ENCODE peak calls at places on chromosomes 4 and X, in ten cellular contexts. W, D, F, L, Y, N, Q, A, V and X are unnamed samples. For H3K9me3 and H3K27me3, the result is how much of the 10 kb centered on the place peaks cover.

GRCh38 chr4:102683846-102684581 is 76.8 kb downstream of the MANBA start:
- DNase-seq in L (no peak), Y (no peak), Q (no peak), V (peak), F (no peak), N (no peak), A (no peak), W (no peak), D (no peak), X (no peak)

GRCh38 chr4:185137233-185137925 is 5.7 kb upstream of the SLC25A4 start:
- DNase-seq in Y (no peak), W (no peak), N (no peak), A (no peak), D (no peak), V (no peak), L (no peak), Q (no peak), F (no peak), X (no peak)

GRCh38 chrX:112678831-112679230 is 907 bp downstream of the LHFPL1 start:
- DNase-seq in N (peak), Q (no peak), Y (no peak), F (no peak), A (no peak), D (no peak), W (no peak), L (no peak), V (no peak), X (no peak)

GRCh38 chr4:88938138-88938537 is 118.8 kb downstream of the FAM13A start:
- DNase-seq in N (no peak), D (no peak), L (peak), V (peak), W (no peak), Q (peak), Y (peak), F (peak), A (peak), X (peak)

GRCh38 chr4:154984148-154984547 is 203.1 kb downstream of the RBM46 start:
- DNase-seq in Q (no peak), A (no peak), V (no peak), N (no peak), W (no peak), F (no peak), L (no peak), D (no peak), Y (no peak), X (no peak)

GRCh38 chr4:66555301-66555700 is 885.0 kb upstream of the EPHA5 start:
- DNase-seq in F (peak), D (no peak), N (no peak), W (no peak), V (peak), L (no peak), Q (no peak), A (peak), Y (no peak), X (no peak)

GRCh38 chrX:23372220-23372902 is 37.7 kb downstream of the PTCHD1 start:
- DNase-seq in F (peak), A (no peak), L (no peak), N (no peak), V (no peak), W (no peak), D (no peak), Q (no peak), Y (no peak), X (no peak)

GRCh38 chr4:25531272-25531671 is 124.4 kb upstream of the SLC34A2 start:
- DNase-seq in L (peak), F (no peak), N (no peak), Q (no peak), D (no peak), V (no peak), A (no peak), W (no peak), Y (no peak), X (no peak)

GRCh38 chrX:141341743-141342142 is 99.4 kb upstream of the SPANXC start:
- DNase-seq in W (no peak), Q (no peak), D (no peak), V (no peak), N (no peak), A (peak), F (no peak), L (no peak), Y (no peak), X (no peak)

GRCh38 chr4:26183017-26183416 is 137.8 kb upstream of the RBPJ start:
- DNase-seq in V (peak), W (no peak), N (no peak), Y (no peak), A (peak), F (peak), L (peak), Q (no peak), D (no peak), X (no peak)

GRCh38 chrX:21883258-21883657 is 27.5 kb downstream of the YY2 start:
- DNase-seq in A (no peak), W (no peak), D (peak), L (no peak), F (no peak), Q (peak), N (no peak), V (no peak), Y (no peak), X (no peak)

GRCh38 chrX:52337410-52337809 is 31.4 kb upstream of the XAGE2 start:
- DNase-seq in Q (no peak), W (no peak), D (no peak), F (no peak), N (no peak), A (no peak), V (no peak), Y (no peak), L (no peak), X (no peak)

GRCh38 chr4:36189511-36190226 is 54.6 kb downstream of the ARAP2 start:
- DNase-seq in F (no peak), W (no peak), Q (no peak), V (no peak), L (no peak), D (no peak), N (peak), A (no peak), Y (no peak), X (no peak)

GRCh38 chrX:130053236-130053635 is 57.1 kb downstream of the ELF4 start:
- DNase-seq in F (no peak), V (no peak), L (no peak), N (no peak), D (no peak), Q (no peak), W (no peak), A (no peak), Y (no peak), X (no peak)

GRCh38 chrX:34942496-34942895 is at the start of gene FAM47B:
- DNase-seq in W (no peak), A (no peak), F (no peak), Y (no peak), L (no peak), N (no peak), D (no peak), Q (no peak), V (no peak), X (no peak)

GRCh38 chrX:41014776-41015175 is 70.5 kb upstream of the USP9X start:
- DNase-seq in Y (peak), Q (no peak), V (peak), N (no peak), F (peak), A (peak), W (no peak), D (no peak), L (peak), X (no peak)

GRCh38 chrX:17470136-17470535 is 95.1 kb downstream of the NHS start:
- DNase-seq in D (no peak), Q (no peak), A (peak), Y (no peak), L (peak), V (peak), N (no peak), W (no peak), F (peak), X (no peak)

GRCh38 chrX:18537068-18537467 is 111.7 kb downstream of the CDKL5 start:
- DNase-seq in F (no peak), A (no peak), D (no peak), W (no peak), V (no peak), Y (no peak), Q (no peak), N (no peak), L (no peak), X (no peak)

GRCh38 chr4:65592089-65592488 is 78.2 kb downstream of the EPHA5 start:
- DNase-seq in Q (no peak), W (peak), F (no peak), N (no peak), L (no peak), Y (no peak), A (no peak), D (no peak), V (no peak), X (no peak)

GRCh38 chr4:26459756-26460530 is 30.3 kb downstream of the CCKAR start:
- DNase-seq in Q (no peak), N (no peak), D (no peak), Y (no peak), A (peak), V (no peak), W (no peak), L (peak), F (peak), X (no peak)

GRCh38 chr4:109213056-109213455 is 89.4 kb downstream of the COL25A1 start:
- DNase-seq in Q (no peak), F (no peak), L (no peak), N (no peak), D (no peak), W (no peak), A (no peak), Y (no peak), V (no peak), X (no peak)

GRCh38 chr4:152102184-152103000 is 341.6 kb upstream of the GATB start:
- DNase-seq in F (peak), V (peak), D (peak), A (peak), N (no peak), W (no peak), Y (no peak), Q (no peak), L (peak), X (no peak)

GRCh38 chr4:164412246-164412645 is 341.7 kb upstream of the SMIM31 start:
- DNase-seq in N (no peak), W (no peak), F (no peak), A (no peak), Q (no peak), Y (no peak), L (no peak), V (no peak), D (no peak), X (no peak)

GRCh38 chr4:82790060-82790660 is 8.4 kb downstream of the SCD5 start:
- DNase-seq in L (no peak), D (no peak), F (no peak), Q (no peak), N (no peak), Y (no peak), V (no peak), W (no peak), A (no peak), X (no peak)

GRCh38 chr4:136864580-136865185 is 667.6 kb downstream of the PCDH18 start:
- DNase-seq in Y (peak), N (peak), D (peak), W (peak), V (peak), L (peak), A (peak), Q (peak), F (peak), X (peak)

GRCh38 chr4:2040391-2041233 is 18.5 kb upstream of the NAT8L start:
- DNase-seq in V (no peak), Q (no peak), A (no peak), Y (no peak), W (peak), D (no peak), L (no peak), F (no peak), N (no peak), X (no peak)

GRCh38 chr4:996030-996993 is 3.1 kb upstream of the SLC26A1 start:
- DNase-seq in Q (peak), W (no peak), N (no peak), Y (no peak), D (no peak), F (no peak), L (no peak), A (no peak), V (no peak), X (no peak)

GRCh38 chrX:74104356-74105065 is 199.5 kb upstream of the ZCCHC13 start:
- DNase-seq in W (no peak), V (peak), F (peak), N (no peak), D (no peak), Q (no peak), Y (peak), A (no peak), L (peak), X (peak)

GRCh38 chr4:48196758-48197504 is 62.9 kb upstream of the TXK start:
- DNase-seq in D (no peak), Y (no peak), N (peak), L (no peak), Q (no peak), V (no peak), A (no peak), F (no peak), W (no peak), X (no peak)
- H3K9me3 ChIP-seq in D (under half), Y (under half), N (under half), L (under half), Q (under half), V (under half), A (under half), F (under half), W (under half), X (under half)

GRCh38 chr4:56506110-56506705 is 617 bp downstream of the ARL9 start:
- DNase-seq in L (peak), Q (peak), W (peak), F (peak), Y (no peak), D (no peak), V (no peak), N (no peak), A (peak), X (peak)

GRCh38 chr4:56511098-56511497 is 5.5 kb downstream of the ARL9 start:
- DNase-seq in Y (no peak), D (no peak), Q (peak), L (no peak), W (no peak), V (no peak), N (no peak), A (no peak), F (no peak), X (no peak)

GRCh38 chr4:56505269-56506109 is at the start of gene ARL9:
- DNase-seq in V (peak), Q (peak), F (peak), W (peak), L (peak), D (no peak), Y (no peak), A (peak), N (no peak), X (peak)
- TF ChIP-seq EZH2 in V (no peak), Q (no peak), F (no peak), W (peak), L (no peak), D (no peak), Y (no peak), A (no peak), N (no peak), X (no peak)

DNA sequence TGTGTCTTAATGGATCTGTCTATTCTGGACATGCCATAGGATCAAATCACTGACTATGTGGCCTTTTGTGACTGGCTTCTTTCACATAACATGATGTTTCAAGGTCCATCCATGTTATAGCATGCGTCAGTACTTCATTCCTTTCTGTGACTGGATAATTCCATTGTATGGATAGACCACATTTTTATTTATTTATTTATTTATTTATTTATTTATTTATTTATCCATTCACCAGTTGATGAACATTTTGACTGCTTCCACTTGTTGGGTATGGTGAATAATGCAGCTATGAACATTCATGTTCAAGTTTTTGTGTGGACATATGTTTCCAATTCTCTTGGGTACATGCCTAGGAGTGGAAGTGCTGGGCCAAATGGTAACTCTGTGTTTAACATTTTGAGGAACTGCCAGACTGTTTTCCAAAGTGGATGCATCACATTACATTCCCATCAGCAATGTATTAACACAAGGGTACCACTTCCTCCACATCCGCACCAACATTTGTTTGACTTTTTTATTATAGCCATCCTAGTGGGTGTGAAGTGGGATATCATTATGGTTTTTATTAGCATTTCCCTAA is 14.0 kb downstream of the RTL5 start:
- DNase-seq in N (no peak), F (no peak), V (no peak), Q (no peak), L (no peak), A (no peak), Y (no peak), W (no peak), D (no peak), X (no peak)
- H3K27me3 ChIP-seq in N (under half), F (under half), V (under half), Q (under half), L (under half), A (under half), Y (under half), W (under half), D (under half), X (under half)

GRCh38 chr4:104352211-104352610 is 142.5 kb downstream of the CXXC4 start:
- DNase-seq in W (peak), N (peak), D (peak), L (no peak), Y (no peak), F (no peak), A (no peak), V (peak), Q (no peak), X (peak)

GRCh38 chr4:104351696-104352095 is 143.0 kb downstream of the CXXC4 start:
- DNase-seq in V (peak), D (no peak), A (peak), W (no peak), F (peak), Y (no peak), Q (no peak), N (no peak), L (no peak), X (no peak)

DNA sequence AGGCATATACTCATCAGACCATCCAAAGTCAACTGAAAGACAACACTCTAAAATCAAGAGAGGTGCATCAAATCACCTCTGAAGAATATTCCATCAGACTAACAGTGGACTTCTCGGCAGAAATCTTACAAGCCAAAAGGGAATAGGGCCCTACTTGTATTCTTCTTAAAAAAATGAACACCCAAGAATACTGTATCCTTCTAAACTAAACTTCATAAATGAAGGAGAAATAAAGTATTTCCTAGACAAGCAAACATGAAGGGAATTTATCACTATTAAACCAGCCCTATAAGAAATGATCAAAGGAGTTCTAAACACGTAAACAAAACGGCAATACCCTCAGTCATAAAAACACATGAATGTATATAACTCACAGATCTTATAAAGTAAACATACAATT is 141.2 kb downstream of the CXXC4 start:
- DNase-seq in F (no peak), N (no peak), D (no peak), V (no peak), Y (no peak), Q (no peak), A (no peak), W (no peak), L (no peak), X (no peak)
- H3K9me3 ChIP-seq in F (under half), N (under half), D (half or more), V (under half), Y (under half), Q (under half), A (under half), W (under half), L (under half), X (under half)

DNA sequence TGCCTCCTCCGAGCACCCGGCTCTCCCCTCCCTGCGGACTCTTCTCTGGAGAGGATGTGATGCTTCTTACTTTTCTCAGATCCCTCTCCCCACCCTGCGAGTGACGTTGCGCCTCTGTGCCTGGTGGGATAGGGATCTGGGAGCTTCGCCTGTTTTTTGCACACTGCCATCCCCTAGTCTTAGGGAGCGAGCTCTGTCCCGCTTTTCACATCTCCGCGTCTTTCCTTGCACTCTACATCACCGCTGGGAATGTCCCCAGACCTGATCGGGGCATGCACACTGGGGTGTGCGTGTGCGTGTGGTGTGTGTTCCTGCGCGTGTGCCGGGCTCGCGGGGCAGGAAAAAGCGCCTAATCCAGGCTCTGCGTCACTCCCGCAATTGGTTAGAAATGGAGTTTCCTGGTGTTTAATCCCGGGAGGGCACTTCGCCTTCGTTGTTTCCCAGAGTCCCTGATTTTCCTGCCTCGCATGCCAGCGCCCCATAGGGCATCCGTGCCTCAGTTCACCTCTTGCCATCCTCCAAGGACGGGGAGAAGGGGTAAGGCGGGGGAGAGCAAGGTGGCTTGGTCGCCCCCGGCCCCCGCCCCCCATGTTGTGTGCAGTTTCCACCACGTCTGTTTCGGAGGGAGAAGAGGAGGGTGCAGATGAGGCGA is 909 bp upstream of the TBC1D1 start:
- DNase-seq in D (no peak), N (no peak), L (peak), Q (peak), W (peak), F (no peak), V (no peak), Y (no peak), A (no peak), X (peak)
- TF ChIP-seq EZH2 in D (no peak), N (no peak), L (peak), Q (no peak), W (peak), F (peak), V (peak), Y (peak), A (peak), X (no peak)

DNA sequence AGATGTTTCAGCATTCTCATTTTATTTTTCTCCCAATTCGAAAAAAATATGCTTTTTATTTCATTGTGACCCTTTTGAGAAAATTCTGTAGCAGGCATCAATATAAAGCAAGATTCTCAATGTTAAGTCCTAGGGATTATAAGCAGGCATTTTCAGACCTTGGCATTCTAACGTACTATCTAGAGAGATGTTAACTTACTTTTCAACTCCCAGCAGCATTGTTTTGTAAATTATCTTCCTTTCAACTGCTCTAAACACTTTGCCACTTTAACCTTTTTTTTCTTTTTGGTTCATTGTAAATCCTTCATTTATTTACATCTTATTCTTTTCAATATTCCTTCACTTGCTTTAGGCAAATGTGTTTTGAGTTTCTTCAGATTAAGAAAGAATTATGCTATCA is 333.2 kb downstream of the ARHGAP24 start:
- DNase-seq in Q (no peak), Y (no peak), D (no peak), F (no peak), N (no peak), W (no peak), A (no peak), L (no peak), V (no peak), X (no peak)
- H3K27me3 ChIP-seq in Q (under half), Y (under half), D (under half), F (under half), N (under half), W (under half), A (under half), L (under half), V (under half), X (under half)